ENCODE peak calls at places on chromosome 20, in four cellular contexts. P, E, J and T are unnamed samples.
A peak's percentile ranks its signal among the peaks of the same experiment; 100 is the strongest.

GRCh38 chr20:34363062-34364012 is at the start of gene ITCH:
- DNase-seq in P (peak; percentile 95), E (peak; percentile 56), J (peak; percentile 95), T (peak; percentile 88)

GRCh38 chr20:48350291-48350988 is 477.4 kb downstream of the PREX1 start:
- DNase-seq in P (no peak), E (no peak), J (no peak), T (no peak)

GRCh38 chr20:15045246-15045645 is 707.8 kb upstream of the FLRT3 start:
- DNase-seq in P (peak; percentile 13), E (no peak), J (no peak), T (peak; percentile 84)

GRCh38 chr20:13788167-13788834 is 3.5 kb downstream of the NDUFAF5 start:
- DNase-seq in P (peak; percentile 73), E (no peak), J (no peak), T (peak; percentile 71)

GRCh38 chr20:52497731-52498130 is 306.2 kb upstream of the ZFP64 start:
- DNase-seq in P (no peak), E (no peak), J (no peak), T (peak; percentile 50)

GRCh38 chr20:32707691-32708581 is 34.2 kb upstream of the C20orf203 start:
- DNase-seq in P (no peak), E (no peak), J (peak; percentile 13), T (peak; percentile 11)

GRCh38 chr20:52959125-52959524 is 13.0 kb upstream of the TSHZ2 start:
- DNase-seq in P (peak; percentile 49), E (no peak), J (no peak), T (peak; percentile 45)

GRCh38 chr20:5642155-5642981 is 107.8 kb upstream of the SHLD1 start:
- DNase-seq in P (peak; percentile 53), E (no peak), J (no peak), T (no peak)

GRCh38 chr20:31857861-31858835 is 12.2 kb downstream of the DUSP15 start:
- DNase-seq in P (no peak), E (no peak), J (no peak), T (no peak)

GRCh38 chr20:53708129-53708968 is 114.7 kb upstream of the ZNF217 start:
- DNase-seq in P (peak; percentile 53), E (no peak), J (no peak), T (no peak)

GRCh38 chr20:36720510-36720909 is 25.4 kb downstream of the NDRG3 start:
- DNase-seq in P (no peak), E (peak; percentile 22), J (no peak), T (no peak)

GRCh38 chr20:36712775-36713174 is 33.1 kb downstream of the NDRG3 start:
- DNase-seq in P (no peak), E (no peak), J (no peak), T (no peak)

GRCh38 chr20:36717657-36718056 is 28.2 kb downstream of the NDRG3 start:
- DNase-seq in P (no peak), E (no peak), J (no peak), T (peak; percentile 22)
- TF ChIP-seq CTCF in P (peak; percentile 8), E (peak; percentile 43), J (no peak), T (peak; percentile 32)

GRCh38 chr20:45358282-45359068 is 4.5 kb upstream of the SYS1 start:
- DNase-seq in P (peak; percentile 74), E (no peak), J (peak; percentile 79), T (peak; percentile 67)
- TF ChIP-seq CTCF in P (no peak), E (no peak), J (no peak), T (no peak)

GRCh38 chr20:38115205-38115604 is 49.9 kb downstream of the TGM2 start:
- DNase-seq in P (no peak), E (no peak), J (no peak), T (no peak)
- TF ChIP-seq CTCF in P (peak; percentile 29), E (peak; percentile 46), J (no peak), T (no peak)

DNA sequence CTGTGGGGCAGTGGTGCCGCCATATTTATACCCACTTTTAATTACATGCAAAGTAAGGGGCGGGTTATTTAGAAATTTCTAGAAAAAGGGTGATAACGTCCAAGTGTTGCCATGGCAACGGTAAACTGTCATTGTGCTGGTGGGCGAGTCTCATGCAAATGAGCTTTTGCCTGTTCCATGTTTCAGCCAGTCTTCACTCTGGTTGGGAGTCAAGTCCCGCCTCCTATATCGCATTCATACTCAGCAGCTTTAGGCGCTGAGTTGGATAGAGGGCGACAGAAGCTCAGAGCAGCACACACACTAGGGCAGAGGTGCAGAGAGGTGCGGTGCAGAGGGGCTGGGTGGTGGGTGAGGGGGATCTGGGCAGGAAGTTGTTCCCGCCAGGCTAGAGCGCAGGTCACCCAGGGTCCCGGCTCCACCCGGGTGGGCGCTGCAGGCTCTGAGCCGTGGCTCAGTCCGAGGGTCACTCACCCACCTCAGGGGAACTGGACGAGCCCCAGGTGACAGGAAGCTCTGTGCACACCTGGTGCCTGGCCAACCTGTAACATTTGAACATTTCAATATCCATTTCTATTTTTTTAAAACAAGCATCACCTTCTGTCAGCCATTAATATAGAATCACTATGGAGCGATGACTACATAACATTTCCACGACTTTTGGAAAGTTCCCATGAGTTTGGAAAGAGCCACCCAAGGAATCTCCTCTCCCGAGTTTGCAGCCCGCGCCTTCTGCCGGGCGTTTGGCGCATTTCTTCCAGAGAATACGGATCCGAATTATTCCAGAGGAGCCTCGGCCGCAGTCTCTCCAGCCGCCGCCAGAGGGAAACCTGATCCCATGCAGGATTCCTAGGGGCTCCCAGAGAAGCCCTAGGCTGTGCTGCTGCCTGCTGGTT is 89.1 kb upstream of the PHACTR3 start:
- DNase-seq in P (peak; percentile 38), E (no peak), J (peak; percentile 57), T (peak; percentile 33)
- TF ChIP-seq CTCF in P (peak; percentile 78), E (peak; percentile 86), J (peak; percentile 65), T (peak; percentile 75)

GRCh38 chr20:59403962-59404314 is 103.5 kb downstream of the EDN3 start:
- DNase-seq in P (no peak), E (no peak), J (no peak), T (no peak)
- TF ChIP-seq CTCF in P (no peak), E (no peak), J (peak; percentile 3), T (no peak)

GRCh38 chr20:58909585-58909984 is 57.1 kb downstream of the GNAS start:
- DNase-seq in P (no peak), E (no peak), J (no peak), T (no peak)

GRCh38 chr20:58910473-58910872 is 58.0 kb downstream of the GNAS start:
- DNase-seq in P (no peak), E (no peak), J (no peak), T (no peak)

GRCh38 chr20:58907481-58908137 is 55.1 kb downstream of the GNAS start:
- DNase-seq in P (peak; percentile 100), E (peak; percentile 78), J (peak; percentile 94), T (peak; percentile 78)

GRCh38 chr20:58908216-58908615 is 55.7 kb downstream of the GNAS start:
- DNase-seq in P (no peak), E (no peak), J (no peak), T (no peak)

DNA sequence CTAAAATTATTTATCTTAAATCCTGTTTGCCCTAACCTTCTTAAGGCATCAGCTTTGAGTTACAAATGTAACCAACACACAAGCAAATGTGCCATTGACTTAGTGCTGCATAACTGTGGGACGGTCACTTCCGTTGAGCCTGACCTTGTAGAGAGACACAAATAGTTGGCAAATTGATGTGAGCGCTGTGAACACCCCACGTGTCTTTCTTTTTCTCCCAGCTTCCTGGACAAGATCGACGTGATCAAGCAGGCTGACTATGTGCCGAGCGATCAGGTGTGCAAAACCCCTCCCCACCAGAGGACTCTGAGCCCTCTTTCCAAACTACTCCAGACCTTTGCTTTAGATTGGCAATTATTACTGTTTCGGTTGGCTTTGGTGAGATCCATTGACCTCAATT is 56.4 kb downstream of the GNAS start:
- DNase-seq in P (no peak), E (no peak), J (no peak), T (no peak)
- TF ChIP-seq CTCF in P (no peak), E (no peak), J (no peak), T (no peak)